ENCODE peak calls at places on chromosomes 4 and X, in ten cellular contexts. K, L, O, F, C, N, E, X, P and W are unnamed samples.
A peak's percentile ranks its signal among the peaks of the same experiment; 100 is the strongest.

GRCh38 chr4:157616741-157617472 is 396.4 kb downstream of the GRIA2 start:
- DNase-seq in K (no peak), L (no peak), O (no peak), F (no peak), C (no peak), N (no peak), E (no peak), X (no peak), P (no peak), W (no peak)

GRCh38 chr4:76758290-76758882 is 139.6 kb downstream of the SOWAHB start:
- DNase-seq in K (no peak), L (peak; percentile 84), O (peak; percentile 86), F (no peak), C (no peak), N (peak; percentile 78), E (no peak), X (no peak), P (no peak), W (peak; percentile 70)

GRCh38 chr4:75841641-75842520 is 60.4 kb downstream of the PPEF2 start:
- DNase-seq in K (no peak), L (no peak), O (no peak), F (no peak), C (no peak), N (no peak), E (no peak), X (no peak), P (no peak), W (no peak)

GRCh38 chr4:23878912-23879732 is 10.7 kb downstream of the PPARGC1A start:
- DNase-seq in K (no peak), L (no peak), O (no peak), F (no peak), C (no peak), N (no peak), E (no peak), X (no peak), P (no peak), W (no peak)

GRCh38 chr4:95619525-95620443 is 71.0 kb upstream of the UNC5C start:
- DNase-seq in K (no peak), L (no peak), O (no peak), F (no peak), C (no peak), N (no peak), E (no peak), X (no peak), P (no peak), W (no peak)

GRCh38 chrX:120749141-120749846 is 119.4 kb upstream of the C1GALT1C1 start:
- DNase-seq in K (no peak), L (peak; percentile 30), O (no peak), F (no peak), C (no peak), N (peak; percentile 69), E (no peak), X (no peak), P (no peak), W (no peak)

GRCh38 chrX:135340827-135341226 is 31.5 kb downstream of the ETDC start:
- DNase-seq in K (no peak), L (peak; percentile 61), O (peak; percentile 34), F (no peak), C (no peak), N (no peak), E (no peak), X (no peak), P (no peak), W (no peak)

GRCh38 chrX:19640063-19640462 is 124.8 kb upstream of the MAP3K15 start:
- DNase-seq in K (no peak), L (no peak), O (no peak), F (no peak), C (no peak), N (no peak), E (no peak), X (no peak), P (no peak), W (no peak)

GRCh38 chr4:39698424-39699009 is 581 bp downstream of the UBE2K start:
- DNase-seq in K (no peak), L (peak; percentile 43), O (peak; percentile 58), F (peak; percentile 68), C (no peak), N (peak; percentile 64), E (peak; percentile 88), X (peak; percentile 5), P (peak; percentile 24), W (peak; percentile 58)

GRCh38 chr4:41935652-41936021 is 408 bp downstream of the TMEM33 start:
- DNase-seq in K (no peak), L (peak; percentile 26), O (peak; percentile 64), F (no peak), C (peak; percentile 58), N (no peak), E (no peak), X (no peak), P (no peak), W (peak; percentile 38)

GRCh38 chr4:141077611-141078225 is 55.6 kb downstream of the RNF150 start:
- DNase-seq in K (no peak), L (no peak), O (no peak), F (peak; percentile 28), C (no peak), N (no peak), E (no peak), X (no peak), P (no peak), W (no peak)

GRCh38 chrX:45846328-45846727 is 645.7 kb upstream of the DIPK2B start:
- DNase-seq in K (no peak), L (no peak), O (no peak), F (no peak), C (no peak), N (no peak), E (no peak), X (no peak), P (no peak), W (no peak)

GRCh38 chrX:150224676-150225075 is 138.4 kb upstream of the MAMLD1 start:
- DNase-seq in K (no peak), L (no peak), O (no peak), F (no peak), C (no peak), N (no peak), E (no peak), X (no peak), P (no peak), W (no peak)

GRCh38 chr4:76589402-76589801 is 154.4 kb downstream of the SHROOM3 start:
- DNase-seq in K (peak; percentile 76), L (peak; percentile 68), O (peak; percentile 34), F (no peak), C (no peak), N (no peak), E (no peak), X (no peak), P (no peak), W (no peak)

GRCh38 chr4:151961456-151961855 is 200.6 kb upstream of the GATB start:
- DNase-seq in K (no peak), L (no peak), O (no peak), F (peak; percentile 25), C (no peak), N (no peak), E (no peak), X (no peak), P (no peak), W (no peak)

GRCh38 chrX:115259238-115259875 is 25.5 kb upstream of the LRCH2 start:
- DNase-seq in K (peak; percentile 7), L (peak; percentile 19), O (peak; percentile 0), F (no peak), C (no peak), N (no peak), E (no peak), X (no peak), P (no peak), W (no peak)

GRCh38 chr4:174423257-174423944 is 98.9 kb downstream of the HPGD start:
- DNase-seq in K (no peak), L (peak; percentile 10), O (peak; percentile 73), F (peak; percentile 19), C (peak; percentile 46), N (peak; percentile 58), E (no peak), X (no peak), P (no peak), W (peak; percentile 22)

GRCh38 chr4:95764961-95765360 is 74.9 kb upstream of the PDHA2 start:
- DNase-seq in K (no peak), L (no peak), O (no peak), F (no peak), C (no peak), N (no peak), E (no peak), X (no peak), P (no peak), W (no peak)

GRCh38 chr4:91758487-91758886 is 545.3 kb upstream of the GRID2 start:
- DNase-seq in K (no peak), L (no peak), O (peak; percentile 3), F (no peak), C (no peak), N (peak; percentile 92), E (no peak), X (no peak), P (no peak), W (no peak)

GRCh38 chr4:82201303-82201702 is 172.5 kb downstream of the HNRNPD start:
- DNase-seq in K (no peak), L (no peak), O (no peak), F (no peak), C (no peak), N (no peak), E (no peak), X (no peak), P (no peak), W (no peak)

GRCh38 chr4:27790911-27791310 is 930.3 kb downstream of the STIM2 start:
- DNase-seq in K (no peak), L (peak; percentile 81), O (peak; percentile 76), F (no peak), C (no peak), N (no peak), E (no peak), X (no peak), P (no peak), W (no peak)

GRCh38 chrX:113305496-113305895 is 464.9 kb upstream of the AMOT start:
- DNase-seq in K (peak; percentile 37), L (peak; percentile 37), O (peak; percentile 43), F (no peak), C (no peak), N (no peak), E (no peak), X (no peak), P (no peak), W (no peak)

GRCh38 chrX:36336746-36337145 is 417.2 kb downstream of the CFAP47 start:
- DNase-seq in K (no peak), L (no peak), O (no peak), F (no peak), C (no peak), N (no peak), E (no peak), X (no peak), P (no peak), W (no peak)

GRCh38 chrX:27136325-27136724 is 326.8 kb downstream of the PPP4R3C start:
- DNase-seq in K (no peak), L (no peak), O (no peak), F (no peak), C (no peak), N (no peak), E (no peak), X (no peak), P (no peak), W (no peak)

GRCh38 chr4:177964061-177964460 is 521.8 kb upstream of the AGA start:
- DNase-seq in K (no peak), L (peak; percentile 81), O (peak; percentile 92), F (no peak), C (no peak), N (no peak), E (no peak), X (no peak), P (no peak), W (no peak)

GRCh38 chr4:1053080-1053661 is 41.7 kb downstream of the FGFRL1 start:
- DNase-seq in K (peak; percentile 51), L (peak; percentile 61), O (peak; percentile 24), F (no peak), C (no peak), N (no peak), E (peak; percentile 82), X (no peak), P (no peak), W (peak; percentile 23)

GRCh38 chrX:17174671-17175070 is 200.3 kb upstream of the NHS start:
- DNase-seq in K (no peak), L (no peak), O (no peak), F (peak; percentile 38), C (no peak), N (no peak), E (peak; percentile 88), X (no peak), P (no peak), W (peak; percentile 31)

GRCh38 chr4:48649505-48649904 is 130.6 kb downstream of the FRYL start:
- DNase-seq in K (no peak), L (no peak), O (no peak), F (no peak), C (no peak), N (no peak), E (no peak), X (no peak), P (no peak), W (no peak)